ENCODE peak calls at places on chromosomes 3 and 15, in six cellular contexts. I, H, J, O, Y and F are unnamed samples.

GRCh38 chr15:35302340-35302739 is 217.2 kb upstream of the NANOGP8 start:
- DNase-seq in O (no peak), J (no peak), H (no peak), I (no peak), Y (no peak), F (no peak)

GRCh38 chr3:99753268-99753975 is 64.2 kb upstream of the CMSS1 start:
- DNase-seq in I (peak), Y (peak), J (no peak), H (peak), O (no peak), F (peak)

GRCh38 chr15:57227899-57228298 is 148.4 kb upstream of the CGNL1 start:
- DNase-seq in O (no peak), J (no peak), I (no peak), H (no peak), Y (peak), F (no peak)

GRCh38 chr15:58761010-58761388 is 10.1 kb upstream of the MINDY2 start:
- DNase-seq in H (no peak), I (no peak), O (no peak), J (no peak), Y (no peak), F (no peak)

GRCh38 chr3:48151058-48151806 is 37.0 kb downstream of the CDC25A start:
- DNase-seq in I (peak), H (peak), O (peak), Y (peak), J (peak), F (peak)

GRCh38 chr3:46742992-46743391 is 25.3 kb upstream of the PRSS50 start:
- DNase-seq in I (no peak), J (no peak), Y (no peak), H (no peak), O (no peak), F (no peak)

GRCh38 chr3:120244834-120245225 is 40.2 kb downstream of the GPR156 start:
- DNase-seq in I (no peak), J (no peak), H (no peak), Y (peak), O (no peak), F (no peak)

GRCh38 chr15:57923750-57924149 is 141.8 kb downstream of the ALDH1A2 start:
- DNase-seq in I (no peak), Y (peak), H (no peak), O (no peak), J (no peak), F (no peak)

GRCh38 chr15:61116830-61117229 is 112.3 kb downstream of the RORA start:
- DNase-seq in O (no peak), J (no peak), I (no peak), Y (no peak), H (no peak), F (no peak)

GRCh38 chr3:139746481-139746880 is 68.7 kb upstream of the NMNAT3 start:
- DNase-seq in Y (no peak), J (no peak), O (no peak), I (no peak), H (no peak), F (no peak)

GRCh38 chr15:87844031-87844430 is 412.5 kb downstream of the NTRK3 start:
- DNase-seq in I (no peak), J (no peak), O (no peak), Y (no peak), H (no peak), F (no peak)

GRCh38 chr3:186259612-186260383 is 102.2 kb downstream of the DGKG start:
- DNase-seq in I (no peak), J (peak), H (peak), O (peak), Y (peak), F (peak)

GRCh38 chr3:42656680-42657610 is 3.4 kb downstream of the ZBTB47 start:
- DNase-seq in O (no peak), I (no peak), Y (no peak), H (no peak), J (no peak), F (no peak)

GRCh38 chr3:49415931-49416601 is 3.8 kb downstream of the TCTA start:
- DNase-seq in J (no peak), H (no peak), O (peak), Y (no peak), I (no peak), F (no peak)

GRCh38 chr3:158809642-158810041 is 7.8 kb downstream of the MFSD1 start:
- DNase-seq in O (no peak), I (no peak), J (no peak), H (no peak), Y (no peak), F (no peak)

GRCh38 chr15:39946862-39947261 is 12.9 kb downstream of the EIF2AK4 start:
- DNase-seq in Y (peak), H (no peak), I (no peak), J (no peak), O (no peak), F (no peak)

GRCh38 chr15:25700916-25701315 is 162.2 kb downstream of the ATP10A start:
- DNase-seq in H (no peak), Y (no peak), I (no peak), J (peak), O (no peak), F (no peak)

GRCh38 chr3:192851821-192852352 is 65.8 kb downstream of the MB21D2 start:
- DNase-seq in O (no peak), Y (peak), I (peak), H (peak), J (peak), F (no peak)

GRCh38 chr15:40069178-40070165 is 30.5 kb upstream of the SRP14 start:
- DNase-seq in O (no peak), H (peak), J (peak), I (peak), Y (peak), F (peak)

GRCh38 chr3:79314962-79315361 is 452.8 kb downstream of the ROBO1 start:
- DNase-seq in I (no peak), O (no peak), J (no peak), Y (no peak), H (no peak), F (no peak)

GRCh38 chr15:69758810-69759410 is 306.3 kb downstream of the RPLP1 start:
- DNase-seq in J (no peak), H (no peak), O (peak), Y (peak), I (no peak), F (no peak)

GRCh38 chr3:159260049-159260662 is 458.3 kb downstream of the MFSD1 start:
- DNase-seq in J (no peak), I (peak), H (peak), Y (peak), O (no peak), F (peak)